ENCODE peak calls at places on chromosomes 2 and 18, in six cellular contexts. One of them, this sample, is unnamed.

GRCh38 chr2:205654878-205655601 is 27.3 kb upstream of the NRP2 start:
- DNase-seq in nucleus accumbens: no peak
- DNase-seq in AG10803: peak
- DNase-seq in BJ: no peak
- DNase-seq in GM20000: no peak
- DNase-seq in right lobe of liver: no peak
- DNase-seq in this sample: no peak

GRCh38 chr2:159010340-159010739 is 41.9 kb downstream of the TANC1 start:
- DNase-seq in AG10803: peak
- DNase-seq in nucleus accumbens: no peak
- DNase-seq in right lobe of liver: no peak
- DNase-seq in BJ: no peak
- DNase-seq in GM20000: no peak
- DNase-seq in this sample: no peak

GRCh38 chr2:29765711-29766110 is 155.7 kb downstream of the ALK start:
- DNase-seq in right lobe of liver: no peak
- DNase-seq in AG10803: peak
- DNase-seq in BJ: peak
- DNase-seq in GM20000: no peak
- DNase-seq in nucleus accumbens: no peak
- DNase-seq in this sample: peak

GRCh38 chr18:9719421-9719981 is 11.4 kb downstream of the RAB31 start:
- DNase-seq in nucleus accumbens: peak
- DNase-seq in right lobe of liver: no peak
- DNase-seq in AG10803: peak
- DNase-seq in BJ: peak
- DNase-seq in GM20000: no peak
- DNase-seq in this sample: no peak

GRCh38 chr2:27721884-27722485 is 49.5 kb upstream of the MRPL33 start:
- DNase-seq in BJ: no peak
- DNase-seq in AG10803: no peak
- DNase-seq in GM20000: no peak
- DNase-seq in right lobe of liver: no peak
- DNase-seq in nucleus accumbens: no peak
- DNase-seq in this sample: no peak

GRCh38 chr2:241540391-241540765 is 18.2 kb upstream of the BOK start:
- DNase-seq in nucleus accumbens: no peak
- DNase-seq in AG10803: no peak
- DNase-seq in GM20000: peak
- DNase-seq in BJ: no peak
- DNase-seq in right lobe of liver: peak
- DNase-seq in this sample: no peak

GRCh38 chr2:159497857-159498256 is 118.5 kb downstream of the BAZ2B start:
- DNase-seq in AG10803: no peak
- DNase-seq in GM20000: no peak
- DNase-seq in nucleus accumbens: no peak
- DNase-seq in right lobe of liver: no peak
- DNase-seq in BJ: no peak
- DNase-seq in this sample: no peak

GRCh38 chr18:63994783-63995399 is 25.0 kb downstream of the SERPINB8 start:
- DNase-seq in BJ: peak
- DNase-seq in AG10803: peak
- DNase-seq in right lobe of liver: no peak
- DNase-seq in nucleus accumbens: peak
- DNase-seq in GM20000: peak
- DNase-seq in this sample: peak

GRCh38 chr2:210503622-210504300 is 27.2 kb upstream of the LANCL1 start:
- DNase-seq in AG10803: peak
- DNase-seq in GM20000: no peak
- DNase-seq in nucleus accumbens: peak
- DNase-seq in right lobe of liver: no peak
- DNase-seq in BJ: no peak
- DNase-seq in this sample: no peak

GRCh38 chr18:44852818-44853217 is 172.1 kb downstream of the SETBP1 start:
- DNase-seq in right lobe of liver: peak
- DNase-seq in nucleus accumbens: no peak
- DNase-seq in AG10803: peak
- DNase-seq in GM20000: no peak
- DNase-seq in BJ: no peak
- DNase-seq in this sample: no peak

GRCh38 chr2:121197369-121198091 is 87.5 kb downstream of the TFCP2L1 start:
- DNase-seq in BJ: peak
- DNase-seq in nucleus accumbens: peak
- DNase-seq in AG10803: peak
- DNase-seq in right lobe of liver: peak
- DNase-seq in GM20000: no peak
- DNase-seq in this sample: no peak

GRCh38 chr18:23958036-23958435 is 56.5 kb upstream of the TTC39C start:
- DNase-seq in nucleus accumbens: peak
- DNase-seq in right lobe of liver: peak
- DNase-seq in BJ: no peak
- DNase-seq in GM20000: no peak
- DNase-seq in AG10803: peak
- DNase-seq in this sample: no peak

GRCh38 chr2:144078091-144078490 is 441.8 kb downstream of the ZEB2 start:
- DNase-seq in nucleus accumbens: no peak
- DNase-seq in BJ: no peak
- DNase-seq in right lobe of liver: no peak
- DNase-seq in AG10803: peak
- DNase-seq in GM20000: no peak
- DNase-seq in this sample: peak

GRCh38 chr2:239874636-239875356 is 150.3 kb downstream of the NDUFA10 start:
- DNase-seq in nucleus accumbens: no peak
- DNase-seq in right lobe of liver: no peak
- DNase-seq in GM20000: no peak
- DNase-seq in AG10803: no peak
- DNase-seq in BJ: no peak
- DNase-seq in this sample: no peak

GRCh38 chr2:118669639-118670038 is 177.8 kb downstream of the EN1 start:
- DNase-seq in GM20000: no peak
- DNase-seq in AG10803: peak
- DNase-seq in nucleus accumbens: no peak
- DNase-seq in BJ: no peak
- DNase-seq in right lobe of liver: no peak
- DNase-seq in this sample: no peak

GRCh38 chr18:13223341-13224148 is 5.0 kb downstream of the LDLRAD4 start:
- DNase-seq in GM20000: no peak
- DNase-seq in nucleus accumbens: no peak
- DNase-seq in AG10803: no peak
- DNase-seq in right lobe of liver: no peak
- DNase-seq in BJ: no peak
- DNase-seq in this sample: no peak

GRCh38 chr2:229330952-229331351 is 59.9 kb upstream of the PID1 start:
- DNase-seq in nucleus accumbens: peak
- DNase-seq in GM20000: no peak
- DNase-seq in AG10803: no peak
- DNase-seq in right lobe of liver: no peak
- DNase-seq in BJ: no peak
- DNase-seq in this sample: no peak

GRCh38 chr2:145228506-145228905 is 708.6 kb upstream of the ZEB2 start:
- DNase-seq in BJ: no peak
- DNase-seq in AG10803: peak
- DNase-seq in GM20000: no peak
- DNase-seq in right lobe of liver: no peak
- DNase-seq in nucleus accumbens: no peak
- DNase-seq in this sample: peak

This sample was measured in AG09319.